ENCODE peak calls at places on chromosomes 12 and 14, in eight cellular contexts. V is PC-3, U is fibroblast of lung, G is T-helper 1 cell, R is GM03348, S is astrocyte of the spinal cord, J is kidney glomerular epithelial cell, P is lung. Q is an unnamed sample.

GRCh38 chr14:45181329-45181728 is 45.6 kb downstream of the FANCM start:
- DNase-seq in V (peak; percentile 50), U (no peak), G (no peak), R (no peak), S (peak; percentile 27), J (no peak), P (no peak), Q (peak; percentile 30)

GRCh38 chr12:4899361-4899760 is 10.3 kb upstream of the KCNA1 start:
- DNase-seq in V (no peak), U (no peak), G (no peak), R (no peak), S (no peak), J (no peak), P (no peak), Q (no peak)

GRCh38 chr12:65508281-65509035 is 230.0 kb downstream of the MSRB3 start:
- DNase-seq in V (no peak), U (no peak), G (no peak), R (no peak), S (no peak), J (no peak), P (no peak), Q (no peak)

GRCh38 chr12:1666685-1667162 is 24.1 kb upstream of the ADIPOR2 start:
- DNase-seq in V (no peak), U (no peak), G (no peak), R (no peak), S (no peak), J (no peak), P (no peak), Q (no peak)

GRCh38 chr12:47219243-47219642 is 139.5 kb upstream of the AMIGO2 start:
- DNase-seq in V (peak; percentile 90), U (peak; percentile 30), G (no peak), R (peak; percentile 27), S (peak; percentile 68), J (no peak), P (no peak), Q (peak; percentile 45)

GRCh38 chr14:68491793-68492192 is 301.1 kb downstream of the ZFP36L1 start:
- DNase-seq in V (no peak), U (no peak), G (no peak), R (no peak), S (no peak), J (no peak), P (no peak), Q (no peak)

GRCh38 chr12:105921872-105922669 is 216.7 kb downstream of the NUAK1 start:
- DNase-seq in V (no peak), U (peak; percentile 60), G (no peak), R (peak; percentile 38), S (no peak), J (no peak), P (no peak), Q (peak; percentile 51)

GRCh38 chr14:101520621-101521305 is 40.5 kb upstream of the DIO3 start:
- DNase-seq in V (no peak), U (peak; percentile 50), G (no peak), R (peak; percentile 57), S (no peak), J (no peak), P (peak; percentile 38), Q (peak; percentile 27)

GRCh38 chr14:93114068-93114710 is 1.5 kb downstream of the ITPK1 start:
- DNase-seq in V (peak; percentile 15), U (no peak), G (no peak), R (no peak), S (no peak), J (no peak), P (no peak), Q (no peak)

GRCh38 chr12:45768194-45768593 is 38.7 kb downstream of the ARID2 start:
- DNase-seq in V (no peak), U (no peak), G (no peak), R (no peak), S (no peak), J (no peak), P (no peak), Q (no peak)

GRCh38 chr12:80766897-80767296 is 50.2 kb downstream of the MYF5 start:
- DNase-seq in V (no peak), U (no peak), G (no peak), R (no peak), S (no peak), J (no peak), P (no peak), Q (no peak)

GRCh38 chr12:54215990-54216579 is 27.3 kb upstream of the SMUG1 start:
- DNase-seq in V (no peak), U (no peak), G (no peak), R (no peak), S (no peak), J (no peak), P (no peak), Q (no peak)

GRCh38 chr14:93011650-93012317 is 88.8 kb downstream of the CHGA start:
- DNase-seq in V (no peak), U (no peak), G (no peak), R (no peak), S (no peak), J (no peak), P (no peak), Q (no peak)

GRCh38 chr14:32588448-32589320 is 259.6 kb downstream of the AKAP6 start:
- DNase-seq in V (peak; percentile 77), U (peak; percentile 81), G (no peak), R (peak; percentile 39), S (peak; percentile 67), J (peak; percentile 49), P (no peak), Q (peak; percentile 80)

GRCh38 chr14:61562321-61563161 is 132.8 kb upstream of the HIF1A start:
- DNase-seq in V (peak; percentile 100), U (peak; percentile 99), G (no peak), R (peak; percentile 83), S (peak; percentile 99), J (peak; percentile 99), P (no peak), Q (peak; percentile 98)

GRCh38 chr14:105250008-105250366 is 1.7 kb downstream of the BTBD6 start:
- DNase-seq in V (no peak), U (no peak), G (no peak), R (no peak), S (no peak), J (no peak), P (no peak), Q (no peak)

GRCh38 chr12:4539167-4539870 is 629 bp downstream of the RAD51AP1 start:
- DNase-seq in V (peak; percentile 14), U (no peak), G (no peak), R (no peak), S (no peak), J (no peak), P (no peak), Q (no peak)

GRCh38 chr12:97575792-97576191 is 113.2 kb downstream of the RMST start:
- DNase-seq in V (peak; percentile 80), U (no peak), G (no peak), R (no peak), S (no peak), J (peak; percentile 77), P (no peak), Q (no peak)

GRCh38 chr14:69152181-69152943 is 557 bp downstream of the DCAF5 start:
- DNase-seq in V (peak; percentile 57), U (peak; percentile 54), G (peak; percentile 23), R (peak; percentile 54), S (peak; percentile 52), J (no peak), P (peak; percentile 50), Q (peak; percentile 37)